ENCODE peak calls at places on chromosomes 3 and 15, in eight cellular contexts. K is omental fat pad, H is lung, Q is nephron progenitor cell, J is AG04450, N is choroid plexus epithelial cell, C is epithelial cell of esophagus, L is activated B cell treated with CpG ODN at 0.5 μM for 24 hours. V is an unnamed sample.

GRCh38 chr3:117170112-117170511 is 460.5 kb downstream of the TUSC7 start:
- DNase-seq in K (no peak), H (no peak), Q (no peak), J (no peak), N (no peak), C (no peak), L (no peak), V (no peak)

GRCh38 chr3:190252080-190252479 is 70.2 kb downstream of the CLDN1 start:
- DNase-seq in K (no peak), H (no peak), Q (no peak), J (peak), N (peak), C (peak), L (no peak), V (peak)

GRCh38 chr15:76987896-76988860 is 6.7 kb upstream of the PSTPIP1 start:
- DNase-seq in K (no peak), H (no peak), Q (no peak), J (no peak), N (no peak), C (no peak), L (no peak), V (no peak)

GRCh38 chr3:107068980-107069379 is 308.3 kb upstream of the CCDC54 start:
- DNase-seq in K (no peak), H (no peak), Q (no peak), J (peak), N (peak), C (peak), L (no peak), V (peak)

GRCh38 chr3:183217548-183218321 is 35.3 kb upstream of the B3GNT5 start:
- DNase-seq in K (no peak), H (no peak), Q (no peak), J (no peak), N (no peak), C (no peak), L (no peak), V (no peak)

GRCh38 chr3:138114431-138114918 is 933 bp downstream of the DZIP1L start:
- DNase-seq in K (no peak), H (no peak), Q (peak), J (no peak), N (peak), C (no peak), L (no peak), V (no peak)

GRCh38 chr15:74752486-74753395 is 4.1 kb downstream of the CYP1A2 start:
- DNase-seq in K (no peak), H (peak), Q (no peak), J (no peak), N (peak), C (peak), L (no peak), V (peak)

GRCh38 chr3:69671082-69671952 is 67.9 kb upstream of the MITF start:
- DNase-seq in K (no peak), H (no peak), Q (peak), J (no peak), N (peak), C (peak), L (no peak), V (peak)

GRCh38 chr3:100606894-100607512 is 2.4 kb upstream of the ADGRG7 start:
- DNase-seq in K (no peak), H (no peak), Q (no peak), J (no peak), N (no peak), C (no peak), L (no peak), V (no peak)

GRCh38 chr15:72936237-72936636 is 116.0 kb upstream of the NEO1 start:
- DNase-seq in K (no peak), H (no peak), Q (no peak), J (no peak), N (no peak), C (no peak), L (no peak), V (no peak)

GRCh38 chr3:47590212-47590611 is 11.5 kb upstream of the CSPG5 start:
- DNase-seq in K (no peak), H (no peak), Q (no peak), J (no peak), N (no peak), C (no peak), L (no peak), V (no peak)

GRCh38 chr3:32399030-32399620 is 7.5 kb downstream of the CMTM7 start:
- DNase-seq in K (no peak), H (no peak), Q (peak), J (no peak), N (peak), C (peak), L (no peak), V (peak)

GRCh38 chr15:83973816-83974215 is 261.8 kb upstream of the GOLGA6L4 start:
- DNase-seq in K (no peak), H (no peak), Q (no peak), J (no peak), N (peak), C (peak), L (no peak), V (no peak)

GRCh38 chr3:14329116-14329830 is 73.1 kb upstream of the SLC6A6 start:
- DNase-seq in K (no peak), H (no peak), Q (no peak), J (no peak), N (peak), C (peak), L (no peak), V (peak)

GRCh38 chr3:102036015-102036414 is 186.7 kb downstream of the NFKBIZ start:
- DNase-seq in K (no peak), H (no peak), Q (no peak), J (no peak), N (no peak), C (no peak), L (no peak), V (no peak)

GRCh38 chr3:73094951-73095350 is 33.5 kb downstream of the EBLN2 start:
- DNase-seq in K (no peak), H (no peak), Q (peak), J (no peak), N (no peak), C (no peak), L (no peak), V (no peak)

GRCh38 chr15:40333922-40334492 is 6.7 kb downstream of the CCDC9B start:
- DNase-seq in K (no peak), H (peak), Q (no peak), J (no peak), N (peak), C (peak), L (no peak), V (no peak)

DNA sequence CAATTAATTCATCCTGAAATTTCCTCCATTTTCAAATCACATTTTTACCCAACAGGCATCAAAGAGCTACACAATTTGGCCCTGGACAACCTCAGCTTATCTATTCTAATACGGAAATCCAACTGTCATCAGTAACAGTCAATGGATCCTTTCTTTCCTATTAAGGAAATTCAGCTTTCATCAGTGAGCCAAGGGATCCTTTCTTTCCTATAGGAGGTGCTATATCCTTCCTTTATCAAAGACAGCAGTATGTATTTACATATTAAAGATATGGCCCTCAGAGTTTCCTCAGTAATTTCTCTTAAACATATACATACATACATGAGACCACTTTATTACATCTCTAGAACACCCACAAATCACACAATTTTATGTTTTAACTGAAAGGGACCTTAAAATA is 10.1 kb downstream of the DHX36 start:
- DNase-seq in K (no peak), H (no peak), Q (no peak), J (no peak), N (no peak), C (no peak), L (no peak), V (no peak)
- TF ChIP-seq CTCF in K (no peak), H (no peak), Q (no peak), J (no peak), N (no peak), C (no peak), L (no peak), V (peak)

GRCh38 chr3:195284842-195285241 is 13.9 kb upstream of the XXYLT1 start:
- DNase-seq in K (no peak), H (no peak), Q (no peak), J (no peak), N (no peak), C (no peak), L (no peak), V (no peak)

GRCh38 chr3:195282982-195283381 is 12.0 kb upstream of the XXYLT1 start:
- DNase-seq in K (no peak), H (no peak), Q (no peak), J (no peak), N (no peak), C (peak), L (no peak), V (no peak)

GRCh38 chr3:195286115-195286872 is 15.3 kb upstream of the XXYLT1 start:
- DNase-seq in K (no peak), H (no peak), Q (no peak), J (peak), N (peak), C (peak), L (no peak), V (no peak)

GRCh38 chr3:195291121-195291520 is 20.2 kb upstream of the XXYLT1 start:
- DNase-seq in K (no peak), H (no peak), Q (no peak), J (no peak), N (no peak), C (no peak), L (no peak), V (no peak)

DNA sequence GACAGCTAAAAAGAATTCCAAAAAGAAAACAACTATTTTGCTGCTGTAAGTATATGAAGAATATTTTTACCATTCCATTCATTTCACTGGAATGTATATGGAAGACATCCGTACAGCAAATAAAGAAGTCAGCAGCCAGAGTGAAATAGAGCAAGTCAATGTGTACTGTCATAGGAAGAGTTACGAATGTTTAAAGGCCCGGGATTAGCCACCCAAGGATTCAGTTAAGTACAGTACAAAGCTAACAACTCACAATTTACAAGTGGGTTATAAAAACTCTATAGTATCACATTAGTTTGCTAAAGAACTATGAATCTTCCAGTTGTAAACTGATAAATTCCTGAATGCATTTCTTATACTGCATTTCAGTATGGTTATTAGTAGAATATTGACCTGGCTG is 14.4 kb upstream of the XXYLT1 start:
- DNase-seq in K (no peak), H (no peak), Q (no peak), J (no peak), N (no peak), C (no peak), L (no peak), V (no peak)
- TF ChIP-seq CTCF in K (no peak), H (no peak), Q (no peak), J (no peak), N (no peak), C (no peak), L (no peak), V (no peak)

GRCh38 chr15:65385868-65386253 is 8.1 kb upstream of the IGDCC3 start:
- DNase-seq in K (no peak), H (no peak), Q (no peak), J (no peak), N (peak), C (no peak), L (no peak), V (no peak)
- TF ChIP-seq CTCF in K (no peak), H (no peak), Q (no peak), J (no peak), N (no peak), C (no peak), L (no peak), V (peak)

GRCh38 chr15:63166219-63166618 is 8.9 kb upstream of the RPS27L start:
- DNase-seq in K (no peak), H (no peak), Q (no peak), J (no peak), N (peak), C (no peak), L (no peak), V (peak)
- TF ChIP-seq CTCF in K (no peak), H (no peak), Q (no peak), J (no peak), N (peak), C (peak), L (no peak), V (peak)

GRCh38 chr15:25136119-25136518 is 181.3 kb downstream of the SNRPN start:
- DNase-seq in K (no peak), H (no peak), Q (peak), J (no peak), N (peak), C (peak), L (no peak), V (no peak)
- TF ChIP-seq CTCF in K (no peak), H (no peak), Q (peak), J (peak), N (peak), C (peak), L (no peak), V (peak)

GRCh38 chr15:60444289-60444912 is 34.5 kb downstream of the ICE2 start:
- DNase-seq in K (no peak), H (no peak), Q (no peak), J (no peak), N (peak), C (peak), L (no peak), V (peak)
- TF ChIP-seq CTCF in K (no peak), H (peak), Q (no peak), J (peak), N (peak), C (peak), L (no peak), V (peak)